ENCODE peak calls at places on chromosomes 5 and 9, in eight cellular contexts. V, F, H, P, E, Z, S and I are unnamed samples. For H3K4me1, the result is how much of the 10 kb centered on the place peaks cover.

GRCh38 chr9:123339666-123340414 is 16.2 kb upstream of the CRB2 start:
- DNase-seq in F (no peak), H (peak), Z (peak), P (no peak), V (no peak), S (no peak), E (peak), I (no peak)

GRCh38 chr5:74873525-74874249 is 7.5 kb upstream of the FAM169A start:
- DNase-seq in P (no peak), V (no peak), E (no peak), H (no peak), Z (no peak), F (no peak), S (no peak), I (no peak)

GRCh38 chr5:158700997-158701391 is 398.7 kb downstream of the EBF1 start:
- DNase-seq in S (no peak), F (no peak), H (no peak), P (peak), Z (no peak), V (no peak), E (no peak), I (peak)

GRCh38 chr5:38463634-38464521 is 92.6 kb downstream of the LIFR start:
- DNase-seq in F (peak), H (no peak), V (peak), S (no peak), E (no peak), Z (no peak), P (no peak), I (peak)

GRCh38 chr9:132559711-132560110 is 22.7 kb upstream of the BARHL1 start:
- DNase-seq in S (no peak), P (no peak), H (no peak), V (no peak), Z (no peak), E (no peak), F (no peak), I (no peak)

GRCh38 chr9:120299785-120300184 is 280.2 kb downstream of the CDK5RAP2 start:
- DNase-seq in P (peak), S (no peak), F (no peak), Z (no peak), E (peak), V (no peak), H (no peak), I (no peak)

GRCh38 chr5:9545301-9545958 is 445 bp downstream of the SEMA5A start:
- DNase-seq in P (peak), S (peak), F (no peak), H (no peak), E (peak), Z (no peak), V (no peak), I (peak)

GRCh38 chr5:65126192-65126591 is 355.5 kb downstream of the ADAMTS6 start:
- DNase-seq in P (no peak), E (no peak), V (no peak), H (no peak), Z (no peak), F (no peak), S (no peak), I (peak)

GRCh38 chr5:175521313-175521833 is 43.0 kb downstream of the SFXN1 start:
- DNase-seq in P (no peak), Z (no peak), H (peak), E (no peak), F (no peak), S (no peak), V (no peak), I (no peak)

GRCh38 chr5:676699-677076 is 16.5 kb downstream of the TPPP start:
- DNase-seq in S (no peak), E (no peak), P (no peak), Z (no peak), H (no peak), F (no peak), V (no peak), I (no peak)

GRCh38 chr5:54884195-54884536 is 101.2 kb downstream of the ESM1 start:
- DNase-seq in S (no peak), E (no peak), H (no peak), Z (no peak), V (no peak), P (no peak), F (no peak), I (no peak)

GRCh38 chr5:107820339-107820880 is 149.7 kb upstream of the EFNA5 start:
- DNase-seq in V (no peak), S (no peak), P (no peak), Z (no peak), F (no peak), E (no peak), H (no peak), I (no peak)

GRCh38 chr5:142833517-142834446 is 63.6 kb downstream of the ARHGAP26 start:
- DNase-seq in P (no peak), F (no peak), S (no peak), V (no peak), E (no peak), H (no peak), Z (no peak), I (no peak)

GRCh38 chr5:38433160-38433861 is 123.1 kb downstream of the LIFR start:
- DNase-seq in S (no peak), H (no peak), E (no peak), V (no peak), F (peak), Z (no peak), P (no peak), I (peak)

GRCh38 chr5:53944981-53945380 is 365.4 kb downstream of the ARL15 start:
- DNase-seq in P (no peak), V (no peak), S (no peak), E (peak), H (no peak), F (peak), Z (no peak), I (no peak)

GRCh38 chr9:76895186-76895585 is 10.7 kb downstream of the PRUNE2 start:
- DNase-seq in Z (no peak), F (no peak), S (no peak), H (no peak), P (no peak), E (no peak), V (no peak), I (no peak)

GRCh38 chr5:80958611-80959010 is 1.6 kb upstream of the RASGRF2 start:
- DNase-seq in P (no peak), E (no peak), V (no peak), H (no peak), S (no peak), F (no peak), Z (no peak), I (no peak)

GRCh38 chr5:158991391-158991790 is 108.3 kb downstream of the EBF1 start:
- DNase-seq in P (no peak), V (no peak), Z (no peak), E (no peak), H (no peak), S (no peak), F (no peak), I (peak)

GRCh38 chr5:61575103-61575502 is 243.0 kb downstream of the ZSWIM6 start:
- DNase-seq in V (no peak), H (no peak), Z (no peak), F (peak), S (no peak), P (no peak), E (peak), I (peak)

GRCh38 chr5:55211184-55211874 is 15.8 kb downstream of the MCIDAS start:
- DNase-seq in P (no peak), H (no peak), V (no peak), Z (no peak), E (no peak), F (no peak), S (no peak), I (no peak)

GRCh38 chr5:34474573-34475021 is 181.5 kb upstream of the RAI14 start:
- DNase-seq in Z (no peak), P (peak), F (peak), E (peak), V (peak), S (no peak), H (peak), I (peak)

GRCh38 chr5:73515232-73515631 is 17.0 kb downstream of the BTF3 start:
- DNase-seq in Z (no peak), E (no peak), P (no peak), F (no peak), V (no peak), H (no peak), S (no peak), I (no peak)

DNA sequence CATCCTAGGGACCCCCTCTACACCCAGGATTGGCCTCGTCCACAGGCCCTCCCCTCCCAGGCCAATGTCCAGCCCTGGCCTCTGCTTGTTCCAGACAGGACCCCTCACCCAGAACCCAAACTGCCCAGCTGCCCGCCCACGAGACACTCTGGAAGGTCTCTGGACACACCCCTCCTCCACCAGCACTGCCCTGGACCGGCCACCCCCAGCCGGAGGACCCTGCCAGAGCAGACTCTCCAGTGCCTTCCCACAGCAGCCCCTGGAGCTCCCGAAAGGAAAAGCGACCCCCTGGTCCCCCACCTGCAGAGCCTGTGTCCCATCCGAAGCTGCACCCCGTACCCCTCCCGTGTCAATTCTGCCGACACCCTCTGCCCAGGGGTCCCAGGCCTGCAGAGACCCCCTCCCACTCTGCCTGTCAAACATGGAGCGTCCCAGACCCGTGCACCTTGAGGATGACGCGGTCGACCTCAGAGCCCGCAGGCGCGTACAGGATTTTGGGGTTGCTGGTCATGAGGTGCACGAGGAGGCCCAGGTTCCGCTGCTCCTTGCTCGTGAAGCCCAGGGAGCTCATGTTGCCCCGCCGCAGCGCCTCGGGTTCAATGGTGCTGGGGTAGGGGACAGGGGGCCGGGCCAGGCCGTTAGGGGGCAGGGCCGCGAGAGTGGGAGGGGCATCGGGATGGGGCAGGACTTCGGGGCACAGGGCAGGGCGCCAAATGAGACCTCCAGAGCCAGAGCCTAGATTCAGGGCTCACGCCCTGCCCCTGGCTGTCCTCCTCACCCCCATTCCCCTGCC is 8.0 kb downstream of the ABCA2 start:
- DNase-seq in Z (no peak), H (no peak), F (no peak), P (peak), E (no peak), V (no peak), S (no peak), I (no peak)
- H3K4me1 ChIP-seq in Z (under half), H (under half), F (under half), P (under half), E (under half), V (under half), S (under half), I (under half)

GRCh38 chr9:110086537-110086936 is 121.4 kb downstream of the C9orf152 start:
- DNase-seq in H (no peak), S (no peak), P (no peak), Z (no peak), E (no peak), F (no peak), V (no peak), I (no peak)
- H3K4me1 ChIP-seq in H (under half), S (under half), P (under half), Z (under half), E (under half), F (under half), V (under half), I (under half)

DNA sequence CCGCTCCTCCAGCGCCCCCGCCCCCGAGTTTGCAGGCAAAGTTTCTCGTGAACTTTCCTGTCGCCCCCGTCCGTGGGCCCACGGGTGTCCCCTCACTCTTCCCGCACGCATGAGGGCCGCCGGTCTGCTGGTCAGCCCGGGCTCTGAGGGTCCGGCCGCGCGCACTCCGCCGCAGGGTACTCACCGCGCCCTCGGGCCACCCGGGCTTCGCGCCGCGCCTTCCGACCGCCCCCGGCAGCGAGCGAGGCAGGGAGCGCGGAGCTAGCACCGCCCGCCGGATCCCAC is 211 bp downstream of the CNTFR start:
- DNase-seq in V (no peak), P (no peak), F (no peak), E (no peak), Z (no peak), H (no peak), S (no peak), I (no peak)
- H3K4me1 ChIP-seq in V (under half), P (half or more), F (under half), E (under half), Z (under half), H (under half), S (under half), I (under half)

GRCh38 chr9:137435381-137435891 is 5.7 kb downstream of the ENTPD8 start:
- DNase-seq in S (peak), Z (no peak), F (no peak), P (no peak), H (no peak), V (no peak), E (no peak), I (no peak)
- H3K4me1 ChIP-seq in S (under half), Z (under half), F (under half), P (under half), H (under half), V (under half), E (under half), I (under half)